ENCODE peak calls at places on chromosome 5, in four cellular contexts. One of them, this sample, is unnamed. For H3K9me3, the result is how much of the 10 kb centered on the place peaks cover.

GRCh38 chr5:157303667-157304327 is 37.9 kb downstream of the CYFIP2 start:
- DNase-seq in effector memory CD4-positive, alpha-beta T cell: peak
- DNase-seq in H9: peak
- DNase-seq in colonic mucosa: no peak
- DNase-seq in this sample: no peak

GRCh38 chr5:175657593-175658271 is at the start of gene HRH2:
- DNase-seq in effector memory CD4-positive, alpha-beta T cell: no peak
- DNase-seq in H9: peak
- DNase-seq in colonic mucosa: no peak
- DNase-seq in this sample: peak

GRCh38 chr5:179407191-179408175 is 62.2 kb upstream of the ADAMTS2 start:
- DNase-seq in effector memory CD4-positive, alpha-beta T cell: no peak
- DNase-seq in H9: no peak
- DNase-seq in colonic mucosa: peak
- DNase-seq in this sample: no peak

GRCh38 chr5:175745212-175745611 is 87.3 kb downstream of the HRH2 start:
- DNase-seq in effector memory CD4-positive, alpha-beta T cell: no peak
- DNase-seq in H9: no peak
- DNase-seq in colonic mucosa: no peak
- DNase-seq in this sample: no peak

GRCh38 chr5:42013561-42013960 is 88.5 kb downstream of the FBXO4 start:
- DNase-seq in effector memory CD4-positive, alpha-beta T cell: no peak
- DNase-seq in H9: no peak
- DNase-seq in colonic mucosa: no peak
- DNase-seq in this sample: no peak

GRCh38 chr5:15968994-15969393 is 210.6 kb downstream of the MARCHF11 start:
- DNase-seq in effector memory CD4-positive, alpha-beta T cell: no peak
- DNase-seq in H9: no peak
- DNase-seq in colonic mucosa: no peak
- DNase-seq in this sample: no peak

GRCh38 chr5:31531543-31531887 is 378 bp downstream of the DROSHA start:
- DNase-seq in effector memory CD4-positive, alpha-beta T cell: no peak
- DNase-seq in H9: no peak
- DNase-seq in colonic mucosa: peak
- DNase-seq in this sample: no peak

GRCh38 chr5:169223595-169223953 is 77.4 kb downstream of the SLIT3 start:
- DNase-seq in effector memory CD4-positive, alpha-beta T cell: no peak
- DNase-seq in H9: no peak
- DNase-seq in colonic mucosa: no peak
- DNase-seq in this sample: no peak

GRCh38 chr5:67481362-67481761 is 284.8 kb upstream of the CD180 start:
- DNase-seq in effector memory CD4-positive, alpha-beta T cell: no peak
- DNase-seq in H9: no peak
- DNase-seq in colonic mucosa: no peak
- DNase-seq in this sample: no peak

GRCh38 chr5:93378073-93378472 is 202.9 kb downstream of the NR2F1-AS1 start:
- DNase-seq in effector memory CD4-positive, alpha-beta T cell: no peak
- DNase-seq in H9: no peak
- DNase-seq in colonic mucosa: no peak
- DNase-seq in this sample: no peak

GRCh38 chr5:156420665-156421064 is 93.7 kb downstream of the SGCD start:
- DNase-seq in effector memory CD4-positive, alpha-beta T cell: no peak
- DNase-seq in H9: no peak
- DNase-seq in colonic mucosa: no peak
- DNase-seq in this sample: no peak

GRCh38 chr5:51960617-51961115 is 577.4 kb downstream of the ISL1 start:
- DNase-seq in effector memory CD4-positive, alpha-beta T cell: no peak
- DNase-seq in H9: no peak
- DNase-seq in colonic mucosa: no peak
- DNase-seq in this sample: no peak

GRCh38 chr5:72356361-72356760 is 36.2 kb downstream of the PTCD2 start:
- DNase-seq in effector memory CD4-positive, alpha-beta T cell: no peak
- DNase-seq in H9: no peak
- DNase-seq in colonic mucosa: no peak
- DNase-seq in this sample: no peak

GRCh38 chr5:158406884-158407790 is 548.2 kb upstream of the CLINT1 start:
- DNase-seq in effector memory CD4-positive, alpha-beta T cell: no peak
- DNase-seq in H9: no peak
- DNase-seq in colonic mucosa: no peak
- DNase-seq in this sample: no peak

GRCh38 chr5:76441101-76441500 is 38.0 kb downstream of the IQGAP2 start:
- DNase-seq in effector memory CD4-positive, alpha-beta T cell: no peak
- DNase-seq in H9: no peak
- DNase-seq in colonic mucosa: no peak
- DNase-seq in this sample: no peak

GRCh38 chr5:2138896-2139295 is 256.2 kb upstream of the IRX4 start:
- DNase-seq in effector memory CD4-positive, alpha-beta T cell: no peak
- DNase-seq in H9: peak
- DNase-seq in colonic mucosa: no peak
- DNase-seq in this sample: no peak

GRCh38 chr5:25241981-25242380 is 597.2 kb upstream of the CDH10 start:
- DNase-seq in effector memory CD4-positive, alpha-beta T cell: no peak
- DNase-seq in H9: no peak
- DNase-seq in colonic mucosa: no peak
- DNase-seq in this sample: no peak

GRCh38 chr5:659496-660263 is 33.5 kb downstream of the TPPP start:
- DNase-seq in effector memory CD4-positive, alpha-beta T cell: no peak
- DNase-seq in H9: no peak
- DNase-seq in colonic mucosa: no peak
- DNase-seq in this sample: no peak

GRCh38 chr5:149356391-149356790 is 1.5 kb upstream of the PCYOX1L start:
- DNase-seq in effector memory CD4-positive, alpha-beta T cell: no peak
- DNase-seq in H9: no peak
- DNase-seq in colonic mucosa: no peak
- DNase-seq in this sample: no peak

GRCh38 chr5:79924936-79925893 is 65.8 kb downstream of the MTX3 start:
- DNase-seq in effector memory CD4-positive, alpha-beta T cell: no peak
- DNase-seq in H9: peak
- DNase-seq in colonic mucosa: no peak
- DNase-seq in this sample: no peak

GRCh38 chr5:33973271-33973670 is 11.2 kb downstream of the SLC45A2 start:
- DNase-seq in effector memory CD4-positive, alpha-beta T cell: no peak
- DNase-seq in H9: no peak
- DNase-seq in colonic mucosa: no peak
- DNase-seq in this sample: no peak

GRCh38 chr5:102766295-102767090 is 11.4 kb downstream of the PAM start:
- DNase-seq in effector memory CD4-positive, alpha-beta T cell: no peak
- DNase-seq in H9: no peak
- DNase-seq in colonic mucosa: no peak
- DNase-seq in this sample: no peak

GRCh38 chr5:120386981-120387380 is 77.1 kb upstream of the PRR16 start:
- DNase-seq in effector memory CD4-positive, alpha-beta T cell: no peak
- DNase-seq in H9: no peak
- DNase-seq in colonic mucosa: no peak
- DNase-seq in this sample: no peak

GRCh38 chr5:50576686-50577256 is 89.7 kb upstream of the PARP8 start:
- DNase-seq in effector memory CD4-positive, alpha-beta T cell: no peak
- DNase-seq in H9: no peak
- DNase-seq in colonic mucosa: no peak
- DNase-seq in this sample: no peak

GRCh38 chr5:154179846-154180710 is 10.5 kb upstream of the GALNT10 start:
- DNase-seq in effector memory CD4-positive, alpha-beta T cell: no peak
- DNase-seq in H9: peak
- DNase-seq in colonic mucosa: peak
- DNase-seq in this sample: no peak

GRCh38 chr5:124206540-124206939 is 539.9 kb downstream of the ZNF608 start:
- DNase-seq in effector memory CD4-positive, alpha-beta T cell: no peak
- DNase-seq in H9: no peak
- DNase-seq in colonic mucosa: no peak
- DNase-seq in this sample: no peak

GRCh38 chr5:124203308-124203707 is 543.1 kb downstream of the ZNF608 start:
- DNase-seq in effector memory CD4-positive, alpha-beta T cell: no peak
- DNase-seq in H9: no peak
- DNase-seq in colonic mucosa: no peak
- DNase-seq in this sample: no peak

GRCh38 chr5:124212949-124213348 is 533.5 kb downstream of the ZNF608 start:
- DNase-seq in effector memory CD4-positive, alpha-beta T cell: no peak
- DNase-seq in H9: no peak
- DNase-seq in colonic mucosa: no peak
- DNase-seq in this sample: no peak

GRCh38 chr5:124210106-124210918 is 536.1 kb downstream of the ZNF608 start:
- DNase-seq in effector memory CD4-positive, alpha-beta T cell: no peak
- DNase-seq in H9: no peak
- DNase-seq in colonic mucosa: no peak
- DNase-seq in this sample: no peak

GRCh38 chr5:124207118-124207517 is 539.3 kb downstream of the ZNF608 start:
- DNase-seq in effector memory CD4-positive, alpha-beta T cell: no peak
- DNase-seq in H9: no peak
- DNase-seq in colonic mucosa: no peak
- DNase-seq in this sample: no peak
- H3K9me3 ChIP-seq in effector memory CD4-positive, alpha-beta T cell: under half
- H3K9me3 ChIP-seq in H9: under half
- H3K9me3 ChIP-seq in colonic mucosa: under half
- H3K9me3 ChIP-seq in this sample: under half

GRCh38 chr5:38456657-38457056 is 99.8 kb downstream of the LIFR start:
- DNase-seq in effector memory CD4-positive, alpha-beta T cell: no peak
- DNase-seq in H9: no peak
- DNase-seq in colonic mucosa: no peak
- DNase-seq in this sample: no peak
- H3K9me3 ChIP-seq in effector memory CD4-positive, alpha-beta T cell: under half
- H3K9me3 ChIP-seq in H9: under half
- H3K9me3 ChIP-seq in colonic mucosa: under half
- H3K9me3 ChIP-seq in this sample: under half

DNA sequence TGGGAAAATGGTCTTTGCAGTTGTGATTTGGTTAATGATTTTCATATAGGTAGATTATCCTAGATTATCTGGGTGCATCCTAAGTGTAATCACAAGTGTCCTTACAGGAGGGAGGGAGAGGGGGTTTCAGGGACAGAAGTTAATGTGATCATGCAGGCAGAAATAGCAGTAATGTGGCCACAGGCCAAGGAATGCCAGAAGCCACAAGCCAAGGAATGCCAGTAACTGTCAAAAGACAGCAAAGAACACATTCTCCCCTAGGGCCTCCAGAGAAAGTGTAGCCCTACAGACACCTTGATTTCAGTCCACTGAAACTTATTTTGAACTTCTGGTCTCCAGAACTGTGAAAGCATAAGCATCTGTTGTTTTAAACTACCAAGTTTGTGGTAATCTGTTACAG is 2074.5 kb downstream of the MAT2B start:
- DNase-seq in effector memory CD4-positive, alpha-beta T cell: no peak
- DNase-seq in H9: no peak
- DNase-seq in colonic mucosa: no peak
- DNase-seq in this sample: no peak
- H3K9me3 ChIP-seq in effector memory CD4-positive, alpha-beta T cell: under half
- H3K9me3 ChIP-seq in H9: under half
- H3K9me3 ChIP-seq in colonic mucosa: under half
- H3K9me3 ChIP-seq in this sample: under half

DNA sequence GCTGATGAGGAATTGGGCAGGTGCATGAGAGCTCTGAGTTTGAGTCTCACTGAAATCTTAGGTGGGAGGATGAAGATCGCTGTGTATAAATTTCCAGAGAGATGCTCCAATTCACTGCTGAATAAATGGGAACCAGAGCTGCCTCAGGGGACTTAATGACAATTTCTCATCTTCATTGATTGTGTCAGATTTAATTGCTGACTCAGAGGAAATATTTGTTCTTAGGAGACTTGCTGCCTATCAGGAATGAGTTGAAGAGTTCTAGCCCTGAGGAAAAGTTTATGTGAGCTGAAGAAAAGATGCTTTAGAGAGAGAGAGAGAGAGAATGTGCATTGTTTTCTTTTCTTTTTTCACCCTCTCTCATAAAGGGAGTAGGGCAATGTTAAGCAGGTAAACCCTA is 827.5 kb upstream of the WWC1 start:
- DNase-seq in effector memory CD4-positive, alpha-beta T cell: no peak
- DNase-seq in H9: no peak
- DNase-seq in colonic mucosa: no peak
- DNase-seq in this sample: no peak
- H3K9me3 ChIP-seq in effector memory CD4-positive, alpha-beta T cell: under half
- H3K9me3 ChIP-seq in H9: under half
- H3K9me3 ChIP-seq in colonic mucosa: under half
- H3K9me3 ChIP-seq in this sample: under half

DNA sequence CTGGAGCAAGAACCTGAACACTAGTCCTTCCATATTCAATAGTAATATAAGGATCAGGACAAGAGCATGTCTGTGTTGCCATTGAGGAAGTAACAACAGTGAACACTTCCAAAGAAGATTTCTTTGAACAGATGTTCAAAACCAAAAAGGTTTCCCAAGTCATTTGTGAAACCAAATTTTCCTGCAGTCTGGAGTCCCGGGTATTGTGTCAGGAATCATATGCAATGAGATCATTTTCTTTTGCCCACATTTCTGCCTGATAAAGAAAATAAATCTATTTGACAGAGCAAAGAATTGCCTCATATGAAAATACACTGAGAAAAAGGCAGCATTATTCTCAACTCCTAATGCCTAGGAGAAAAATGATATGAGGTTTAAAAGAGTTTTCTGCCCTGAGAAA is 151.7 kb downstream of the SNX18 start:
- DNase-seq in effector memory CD4-positive, alpha-beta T cell: no peak
- DNase-seq in H9: no peak
- DNase-seq in colonic mucosa: no peak
- DNase-seq in this sample: no peak
- H3K9me3 ChIP-seq in effector memory CD4-positive, alpha-beta T cell: under half
- H3K9me3 ChIP-seq in H9: under half
- H3K9me3 ChIP-seq in colonic mucosa: under half
- H3K9me3 ChIP-seq in this sample: under half

GRCh38 chr5:150895431-150896428 is 9.1 kb downstream of the ZNF300 start:
- DNase-seq in effector memory CD4-positive, alpha-beta T cell: no peak
- DNase-seq in H9: no peak
- DNase-seq in colonic mucosa: no peak
- DNase-seq in this sample: no peak
- H3K9me3 ChIP-seq in effector memory CD4-positive, alpha-beta T cell: under half
- H3K9me3 ChIP-seq in H9: half or more
- H3K9me3 ChIP-seq in colonic mucosa: under half
- H3K9me3 ChIP-seq in this sample: under half